ENCODE peak calls at places on chromosomes 3 and 15, in nine cellular contexts. V is Right ventricle myocardium inferior, B is astrocyte of the spinal cord, F is AG04450, J is fibroblast of pulmonary artery, M is colonic mucosa, K is upper lobe of right lung, A is HFFc6, P is WTC11. O is an unnamed sample.

GRCh38 chr3:150961949-150962348 is 10.6 kb downstream of the CLRN1 start:
- DNase-seq in K (no peak), B (no peak), M (no peak), F (no peak), V (no peak), P (no peak), A (no peak), J (no peak), O (no peak)

GRCh38 chr15:33679065-33679464 is 289.2 kb upstream of the CHRM5 start:
- DNase-seq in J (no peak), P (no peak), K (no peak), A (peak), V (no peak), M (no peak), F (no peak), B (no peak), O (no peak)

GRCh38 chr15:101115887-101116680 is 135.8 kb downstream of the CHSY1 start:
- DNase-seq in A (no peak), F (no peak), J (peak), K (peak), M (no peak), B (peak), P (no peak), V (peak), O (peak)

GRCh38 chr3:189813652-189814245 is 182.6 kb downstream of the TP63 start:
- DNase-seq in M (no peak), K (no peak), V (no peak), F (no peak), P (no peak), J (no peak), A (no peak), B (no peak), O (no peak)

GRCh38 chr3:27623085-27623753 is 98.9 kb downstream of the EOMES start:
- DNase-seq in K (no peak), A (peak), V (no peak), J (peak), F (no peak), P (no peak), M (no peak), B (peak), O (no peak)

GRCh38 chr3:182979719-182980191 is 583 bp downstream of the DCUN1D1 start:
- DNase-seq in J (no peak), V (peak), A (no peak), M (peak), B (peak), K (no peak), F (no peak), P (peak), O (no peak)

GRCh38 chr15:98568382-98569017 is 79.8 kb upstream of the IGF1R start:
- DNase-seq in B (no peak), V (no peak), J (peak), P (no peak), K (no peak), M (no peak), A (no peak), F (no peak), O (no peak)

GRCh38 chr3:147117631-147118030 is 288.7 kb downstream of the ZIC4 start:
- DNase-seq in A (no peak), J (no peak), P (no peak), M (no peak), B (no peak), V (no peak), F (no peak), K (no peak), O (no peak)